ENCODE peak calls at places on chromosome 15, in six cellular contexts. L is occipital lobe; G is uterus; S is EL; D is activated CD4-positive, alpha-beta memory T cell treated with anti-CD3 and anti-CD28 coated beads, Interleukin-2, amount 10 ng/mL, durations not matched to agents 7 days and 5 days; W is left colon. Y is an unnamed sample.

GRCh38 chr15:20356444-20357138 is 185.0 kb downstream of the GOLGA6L6 start:
- DNase-seq in L (no peak), G (peak), S (no peak), D (peak), W (peak), Y (no peak)

GRCh38 chr15:69758810-69759410 is 306.3 kb downstream of the RPLP1 start:
- DNase-seq in L (no peak), G (no peak), S (peak), D (peak), W (peak), Y (peak)

GRCh38 chr15:69992326-69992725 is 105.4 kb downstream of the TLE3 start:
- DNase-seq in L (no peak), G (no peak), S (no peak), D (no peak), W (no peak), Y (no peak)

GRCh38 chr15:92896543-92896942 is 3.6 kb upstream of the CHD2 start:
- DNase-seq in L (no peak), G (no peak), S (no peak), D (no peak), W (no peak), Y (no peak)

GRCh38 chr15:63860161-63860954 is 26.6 kb upstream of the HERC1 start:
- DNase-seq in L (no peak), G (no peak), S (no peak), D (peak), W (no peak), Y (no peak)

GRCh38 chr15:88344786-88345185 is 88.2 kb upstream of the NTRK3 start:
- DNase-seq in L (no peak), G (no peak), S (no peak), D (no peak), W (no peak), Y (no peak)

GRCh38 chr15:42955518-42955917 is 34.9 kb upstream of the TTBK2 start:
- DNase-seq in L (no peak), G (no peak), S (peak), D (no peak), W (no peak), Y (no peak)

GRCh38 chr15:92733090-92733933 is 77.7 kb upstream of the FAM174B start:
- DNase-seq in L (no peak), G (no peak), S (no peak), D (no peak), W (no peak), Y (no peak)

GRCh38 chr15:66786222-66786621 is 84.2 kb downstream of the SMAD6 start:
- DNase-seq in L (no peak), G (no peak), S (no peak), D (no peak), W (no peak), Y (no peak)

GRCh38 chr15:74482661-74483060 is 21.7 kb upstream of the UBL7 start:
- DNase-seq in L (no peak), G (no peak), S (no peak), D (no peak), W (no peak), Y (no peak)

GRCh38 chr15:80558631-80559319 is 136.3 kb upstream of the ABHD17C start:
- DNase-seq in L (no peak), G (no peak), S (no peak), D (no peak), W (no peak), Y (no peak)

GRCh38 chr15:92392462-92392861 is 1.2 kb upstream of the ST8SIA2 start:
- DNase-seq in L (no peak), G (no peak), S (no peak), D (no peak), W (no peak), Y (no peak)

GRCh38 chr15:64912379-64912778 is 677 bp downstream of the ANKDD1A start:
- DNase-seq in L (no peak), G (no peak), S (no peak), D (no peak), W (no peak), Y (no peak)

GRCh38 chr15:74038707-74039655 is 43.4 kb downstream of the GOLGA6A start:
- DNase-seq in L (no peak), G (no peak), S (peak), D (no peak), W (no peak), Y (no peak)

GRCh38 chr15:89112341-89112971 is 24.2 kb downstream of the ABHD2 start:
- DNase-seq in L (no peak), G (no peak), S (peak), D (peak), W (peak), Y (peak)